ENCODE peak calls at places on chromosomes 16 and 17, in six cellular contexts. One of them, this sample, is unnamed.

GRCh38 chr17:30361766-30362279 is 16.9 kb upstream of the CPD start:
- DNase-seq in AG10803: no peak
- DNase-seq in heart left ventricle: no peak
- DNase-seq in IMR-90: no peak
- DNase-seq in BJ: no peak
- DNase-seq in NB4: no peak
- DNase-seq in this sample: no peak

GRCh38 chr17:38892620-38893019 is 22.8 kb downstream of the LASP1 start:
- DNase-seq in AG10803: no peak
- DNase-seq in heart left ventricle: no peak
- DNase-seq in IMR-90: no peak
- DNase-seq in BJ: no peak
- DNase-seq in NB4: peak
- DNase-seq in this sample: no peak

GRCh38 chr17:17823433-17824118 is 13.2 kb downstream of the SREBF1 start:
- DNase-seq in AG10803: peak
- DNase-seq in heart left ventricle: peak
- DNase-seq in IMR-90: peak
- DNase-seq in BJ: no peak
- DNase-seq in NB4: peak
- DNase-seq in this sample: peak

GRCh38 chr16:55655709-55656694 is at the start of gene SLC6A2:
- DNase-seq in AG10803: no peak
- DNase-seq in heart left ventricle: no peak
- DNase-seq in IMR-90: no peak
- DNase-seq in BJ: no peak
- DNase-seq in NB4: no peak
- DNase-seq in this sample: no peak

GRCh38 chr17:55295411-55296170 is 30.8 kb downstream of the HLF start:
- DNase-seq in AG10803: peak
- DNase-seq in heart left ventricle: peak
- DNase-seq in IMR-90: peak
- DNase-seq in BJ: no peak
- DNase-seq in NB4: peak
- DNase-seq in this sample: peak

GRCh38 chr17:15279011-15279477 is 13.9 kb upstream of the PMP22 start:
- DNase-seq in AG10803: peak
- DNase-seq in heart left ventricle: no peak
- DNase-seq in IMR-90: peak
- DNase-seq in BJ: peak
- DNase-seq in NB4: no peak
- DNase-seq in this sample: peak

GRCh38 chr17:64148699-64149098 is 18.8 kb upstream of the ERN1 start:
- DNase-seq in AG10803: peak
- DNase-seq in heart left ventricle: peak
- DNase-seq in IMR-90: no peak
- DNase-seq in BJ: no peak
- DNase-seq in NB4: peak
- DNase-seq in this sample: no peak

GRCh38 chr17:48470388-48471034 is 40.5 kb upstream of the SKAP1 start:
- DNase-seq in AG10803: peak
- DNase-seq in heart left ventricle: no peak
- DNase-seq in IMR-90: peak
- DNase-seq in BJ: no peak
- DNase-seq in NB4: no peak
- DNase-seq in this sample: peak

GRCh38 chr16:12062343-12063003 is 85.9 kb downstream of the SNX29 start:
- DNase-seq in AG10803: peak
- DNase-seq in heart left ventricle: peak
- DNase-seq in IMR-90: peak
- DNase-seq in BJ: peak
- DNase-seq in NB4: peak
- DNase-seq in this sample: peak

GRCh38 chr17:31433091-31433790 is 41.8 kb downstream of the RAB11FIP4 start:
- DNase-seq in AG10803: no peak
- DNase-seq in heart left ventricle: no peak
- DNase-seq in IMR-90: no peak
- DNase-seq in BJ: no peak
- DNase-seq in NB4: peak
- DNase-seq in this sample: peak

GRCh38 chr17:37481001-37481665 is 8.6 kb upstream of the DUSP14 start:
- DNase-seq in AG10803: peak
- DNase-seq in heart left ventricle: no peak
- DNase-seq in IMR-90: no peak
- DNase-seq in BJ: no peak
- DNase-seq in NB4: no peak
- DNase-seq in this sample: no peak

GRCh38 chr16:85570735-85571562 is 42.2 kb upstream of the GSE1 start:
- DNase-seq in AG10803: no peak
- DNase-seq in heart left ventricle: no peak
- DNase-seq in IMR-90: no peak
- DNase-seq in BJ: no peak
- DNase-seq in NB4: peak
- DNase-seq in this sample: no peak

GRCh38 chr16:88618956-88619667 is 19.3 kb upstream of the IL17C start:
- DNase-seq in AG10803: no peak
- DNase-seq in heart left ventricle: no peak
- DNase-seq in IMR-90: no peak
- DNase-seq in BJ: no peak
- DNase-seq in NB4: no peak
- DNase-seq in this sample: no peak

GRCh38 chr17:72123496-72123963 is 2.7 kb downstream of the SOX9 start:
- DNase-seq in AG10803: no peak
- DNase-seq in heart left ventricle: no peak
- DNase-seq in IMR-90: no peak
- DNase-seq in BJ: no peak
- DNase-seq in NB4: no peak
- DNase-seq in this sample: no peak

GRCh38 chr17:72121164-72122001 is 563 bp downstream of the SOX9 start:
- DNase-seq in AG10803: peak
- DNase-seq in heart left ventricle: peak
- DNase-seq in IMR-90: peak
- DNase-seq in BJ: no peak
- DNase-seq in NB4: no peak
- DNase-seq in this sample: peak

GRCh38 chr17:72122002-72122310 is 1.1 kb downstream of the SOX9 start:
- DNase-seq in AG10803: no peak
- DNase-seq in heart left ventricle: no peak
- DNase-seq in IMR-90: peak
- DNase-seq in BJ: no peak
- DNase-seq in NB4: no peak
- DNase-seq in this sample: peak

GRCh38 chr17:72122668-72123495 is 2.1 kb downstream of the SOX9 start:
- DNase-seq in AG10803: peak
- DNase-seq in heart left ventricle: no peak
- DNase-seq in IMR-90: peak
- DNase-seq in BJ: no peak
- DNase-seq in NB4: no peak
- DNase-seq in this sample: peak

DNA sequence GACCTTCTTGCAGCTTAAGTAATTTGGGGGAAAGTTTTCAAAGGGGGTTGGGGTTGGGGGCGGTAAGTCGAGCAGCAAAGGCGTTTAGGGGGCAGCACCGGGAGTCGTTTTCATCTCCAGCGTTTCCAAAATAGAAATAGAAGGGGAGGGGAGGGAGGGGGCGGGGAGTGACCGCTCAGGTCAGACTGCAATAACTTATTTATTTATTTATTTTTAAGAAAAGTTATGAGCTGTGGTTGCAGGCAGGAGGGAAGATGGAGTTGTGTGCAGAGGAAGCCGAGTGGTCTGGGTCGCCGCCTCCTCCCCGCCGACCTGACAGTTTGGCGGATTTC is 1.5 kb downstream of the SOX9 start:
- DNase-seq in AG10803: no peak
- DNase-seq in heart left ventricle: no peak
- DNase-seq in IMR-90: no peak
- DNase-seq in BJ: no peak
- DNase-seq in NB4: no peak
- DNase-seq in this sample: no peak
- H3K4me3 ChIP-seq in AG10803: peak
- H3K4me3 ChIP-seq in heart left ventricle: peak
- H3K4me3 ChIP-seq in IMR-90: peak
- H3K4me3 ChIP-seq in BJ: peak
- H3K4me3 ChIP-seq in NB4: no peak
- H3K4me3 ChIP-seq in this sample: peak

DNA sequence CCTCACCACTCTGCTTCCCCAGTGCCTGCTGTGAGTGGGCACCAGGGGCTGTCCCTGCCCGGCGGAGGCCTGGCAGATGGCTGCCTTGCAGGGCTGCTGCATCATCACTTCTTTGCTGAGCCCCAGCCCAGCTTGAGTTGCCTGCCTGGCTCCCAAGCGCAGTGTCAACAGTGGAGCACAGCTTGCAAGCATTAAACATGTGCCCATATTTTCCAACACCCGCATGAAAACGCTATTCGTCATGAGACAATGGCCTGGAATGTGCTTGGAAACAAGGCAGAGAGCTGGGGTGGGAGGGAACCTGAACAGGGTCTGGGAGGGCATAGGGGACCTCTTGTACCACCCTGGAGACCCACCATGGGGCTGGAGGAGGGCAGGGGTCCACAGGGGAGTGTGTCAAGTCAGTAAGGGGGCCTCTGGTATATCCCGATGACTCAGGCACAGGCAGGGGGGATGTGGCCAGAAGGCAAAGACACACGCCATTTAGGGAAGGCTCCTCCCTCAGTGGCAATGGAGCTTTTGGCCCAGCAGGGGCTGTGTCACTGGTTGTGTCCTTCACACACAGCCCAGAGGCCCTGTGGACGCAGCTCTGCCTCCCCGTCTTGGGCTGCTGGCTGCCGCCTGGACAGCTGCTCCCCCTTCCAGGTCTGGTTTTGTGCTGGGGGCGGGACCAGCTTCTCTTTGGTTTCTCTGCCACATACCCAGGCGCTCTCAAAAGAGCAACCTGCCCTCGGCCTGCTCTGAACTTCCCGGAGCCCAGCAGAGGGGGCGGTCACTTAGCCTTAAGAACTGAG is 17.4 kb upstream of the MTSS2 start:
- DNase-seq in AG10803: peak
- DNase-seq in heart left ventricle: peak
- DNase-seq in IMR-90: peak
- DNase-seq in BJ: peak
- DNase-seq in NB4: peak
- DNase-seq in this sample: peak
- TF ChIP-seq CTCF in AG10803: peak
- TF ChIP-seq CTCF in heart left ventricle: peak
- TF ChIP-seq CTCF in IMR-90: peak
- TF ChIP-seq CTCF in BJ: peak
- TF ChIP-seq CTCF in NB4: peak
- TF ChIP-seq CTCF in this sample: peak

DNA sequence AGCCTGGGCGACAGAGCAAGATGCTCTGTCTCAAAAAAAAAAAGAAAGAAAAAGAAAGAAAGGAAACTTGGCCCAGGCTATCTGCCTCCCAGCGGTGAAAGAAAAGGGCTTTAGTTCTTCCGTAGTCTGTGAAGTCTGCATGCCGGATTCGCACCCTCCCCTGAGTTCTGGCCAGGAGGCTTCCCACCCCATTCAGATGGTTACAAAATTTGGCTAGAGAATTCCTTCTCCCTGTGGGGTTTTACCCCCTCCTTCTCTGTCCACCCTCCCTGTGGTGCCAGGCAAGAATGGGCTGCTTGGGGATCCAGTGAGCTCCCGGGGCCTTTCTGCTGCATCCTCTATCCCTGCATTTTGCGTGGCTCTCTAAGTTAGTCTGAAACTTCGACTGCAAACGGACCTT is 37.8 kb downstream of the PAFAH1B1 start:
- DNase-seq in AG10803: no peak
- DNase-seq in heart left ventricle: no peak
- DNase-seq in IMR-90: no peak
- DNase-seq in BJ: no peak
- DNase-seq in NB4: no peak
- DNase-seq in this sample: no peak
- H3K4me3 ChIP-seq in AG10803: no peak
- H3K4me3 ChIP-seq in heart left ventricle: no peak
- H3K4me3 ChIP-seq in IMR-90: no peak
- H3K4me3 ChIP-seq in BJ: no peak
- H3K4me3 ChIP-seq in NB4: no peak
- H3K4me3 ChIP-seq in this sample: no peak

GRCh38 chr16:23597003-23597756 is 1.1 kb upstream of the NDUFAB1 start:
- DNase-seq in AG10803: no peak
- DNase-seq in heart left ventricle: no peak
- DNase-seq in IMR-90: no peak
- DNase-seq in BJ: no peak
- DNase-seq in NB4: peak
- DNase-seq in this sample: peak
- TF ChIP-seq CTCF in AG10803: no peak
- TF ChIP-seq CTCF in heart left ventricle: peak
- TF ChIP-seq CTCF in IMR-90: no peak
- TF ChIP-seq CTCF in BJ: no peak
- TF ChIP-seq CTCF in NB4: peak
- TF ChIP-seq CTCF in this sample: peak

GRCh38 chr17:46770818-46771600 is 47.5 kb downstream of the WNT3 start:
- DNase-seq in AG10803: peak
- DNase-seq in heart left ventricle: peak
- DNase-seq in IMR-90: peak
- DNase-seq in BJ: no peak
- DNase-seq in NB4: peak
- DNase-seq in this sample: peak

GRCh38 chr17:46770439-46770817 is 48.1 kb downstream of the WNT3 start:
- DNase-seq in AG10803: no peak
- DNase-seq in heart left ventricle: no peak
- DNase-seq in IMR-90: no peak
- DNase-seq in BJ: no peak
- DNase-seq in NB4: no peak
- DNase-seq in this sample: no peak

GRCh38 chr17:46772013-46772878 is 46.2 kb downstream of the WNT3 start:
- DNase-seq in AG10803: peak
- DNase-seq in heart left ventricle: no peak
- DNase-seq in IMR-90: no peak
- DNase-seq in BJ: no peak
- DNase-seq in NB4: peak
- DNase-seq in this sample: no peak

GRCh38 chr17:46772879-46773620 is 45.4 kb downstream of the WNT3 start:
- DNase-seq in AG10803: no peak
- DNase-seq in heart left ventricle: no peak
- DNase-seq in IMR-90: no peak
- DNase-seq in BJ: no peak
- DNase-seq in NB4: peak
- DNase-seq in this sample: no peak

GRCh38 chr17:46771601-46772012 is 46.9 kb downstream of the WNT3 start:
- DNase-seq in AG10803: peak
- DNase-seq in heart left ventricle: no peak
- DNase-seq in IMR-90: no peak
- DNase-seq in BJ: no peak
- DNase-seq in NB4: peak
- DNase-seq in this sample: peak
- H3K4me3 ChIP-seq in AG10803: peak
- H3K4me3 ChIP-seq in heart left ventricle: peak
- H3K4me3 ChIP-seq in IMR-90: peak
- H3K4me3 ChIP-seq in BJ: peak
- H3K4me3 ChIP-seq in NB4: no peak
- H3K4me3 ChIP-seq in this sample: peak

GRCh38 chr17:2023692-2024571 is 1.2 kb downstream of the RTN4RL1 start:
- DNase-seq in AG10803: peak
- DNase-seq in heart left ventricle: no peak
- DNase-seq in IMR-90: peak
- DNase-seq in BJ: no peak
- DNase-seq in NB4: peak
- DNase-seq in this sample: peak
- TF ChIP-seq CTCF in AG10803: no peak
- TF ChIP-seq CTCF in heart left ventricle: no peak
- TF ChIP-seq CTCF in IMR-90: no peak
- TF ChIP-seq CTCF in BJ: no peak
- TF ChIP-seq CTCF in NB4: no peak
- TF ChIP-seq CTCF in this sample: no peak

This sample was measured in choroid plexus epithelial cell.